ENCODE peak calls at places on chromosomes 6 and 20, in four cellular contexts. F, R, S and Q are unnamed samples.
A peak's percentile ranks its signal among the peaks of the same experiment; 100 is the strongest.

GRCh38 chr20:32429745-32430360 is 71.7 kb downstream of the ASXL1 start:
- DNase-seq in F (no peak), S (no peak), R (no peak), Q (no peak)

GRCh38 chr20:17941826-17942196 is 26.8 kb downstream of the SNX5 start:
- DNase-seq in R (no peak), S (no peak), F (no peak), Q (no peak)

GRCh38 chr6:129280719-129281118 is 397.8 kb downstream of the LAMA2 start:
- DNase-seq in R (no peak), S (no peak), F (no peak), Q (peak; percentile 18)

GRCh38 chr6:41625442-41625841 is 12.8 kb upstream of the MDFI start:
- DNase-seq in S (no peak), R (no peak), F (peak; percentile 58), Q (no peak)

GRCh38 chr6:69696273-69696672 is 100.5 kb downstream of the LMBRD1 start:
- DNase-seq in S (no peak), R (no peak), F (no peak), Q (no peak)

GRCh38 chr20:45993197-45993951 is 15.3 kb upstream of the MMP9 start:
- DNase-seq in S (no peak), F (no peak), R (no peak), Q (no peak)

GRCh38 chr6:73157870-73158269 is 67.4 kb downstream of the KHDC1L start:
- DNase-seq in R (no peak), S (no peak), F (no peak), Q (no peak)

GRCh38 chr6:16595514-16595913 is 165.7 kb downstream of the ATXN1 start:
- DNase-seq in F (no peak), S (no peak), R (no peak), Q (no peak)

GRCh38 chr6:104227502-104227901 is 632.2 kb downstream of the HACE1 start:
- DNase-seq in R (no peak), S (no peak), F (no peak), Q (no peak)

GRCh38 chr20:62359491-62360121 is 7.5 kb downstream of the LAMA5 start:
- DNase-seq in R (no peak), F (peak; percentile 88), S (no peak), Q (no peak)

GRCh38 chr6:19538086-19538485 is 299.1 kb upstream of the ID4 start:
- DNase-seq in R (peak; percentile 84), F (peak; percentile 56), S (peak; percentile 74), Q (no peak)

GRCh38 chr20:51462566-51463276 is 79.8 kb downstream of the NFATC2 start:
- DNase-seq in S (no peak), R (peak; percentile 87), F (peak; percentile 88), Q (no peak)

GRCh38 chr20:35174458-35175216 is 2.8 kb downstream of the PROCR start:
- DNase-seq in R (no peak), S (no peak), F (peak; percentile 80), Q (no peak)

GRCh38 chr6:130421567-130421966 is 55.8 kb downstream of the TMEM200A start:
- DNase-seq in S (no peak), R (no peak), F (no peak), Q (no peak)

GRCh38 chr6:144216668-144217218 is 66.4 kb downstream of the STX11 start:
- DNase-seq in F (peak; percentile 91), S (peak; percentile 61), R (no peak), Q (no peak)

GRCh38 chr6:137811121-137811911 is 55.7 kb upstream of the TNFAIP3 start:
- DNase-seq in S (no peak), F (peak; percentile 81), R (peak; percentile 84), Q (peak; percentile 72)

GRCh38 chr6:142885182-142885867 is 59.7 kb downstream of the HIVEP2 start:
- DNase-seq in S (no peak), F (no peak), R (no peak), Q (peak; percentile 40)

GRCh38 chr6:137717074-137718073 is 149.7 kb upstream of the TNFAIP3 start:
- DNase-seq in F (no peak), S (no peak), R (no peak), Q (peak; percentile 73)

GRCh38 chr6:44045672-44046015 is 81.6 kb downstream of the MRPL14 start:
- DNase-seq in R (no peak), F (no peak), S (no peak), Q (no peak)

GRCh38 chr20:42978184-42978974 is 211.3 kb downstream of the PTPRT start:
- DNase-seq in S (no peak), F (no peak), R (no peak), Q (no peak)

GRCh38 chr6:24397631-24398030 is 5.1 kb upstream of the MRS2 start:
- DNase-seq in R (no peak), F (no peak), S (no peak), Q (no peak)

GRCh38 chr6:107704377-107705013 is 119.6 kb downstream of the SCML4 start:
- DNase-seq in S (no peak), F (no peak), R (no peak), Q (no peak)

GRCh38 chr6:169868458-169868857 is 117.0 kb downstream of the ERMARD start:
- DNase-seq in S (no peak), R (no peak), F (no peak), Q (no peak)

GRCh38 chr6:155832596-155832995 is 377.0 kb upstream of the NOX3 start:
- DNase-seq in R (no peak), S (no peak), F (no peak), Q (no peak)

DNA sequence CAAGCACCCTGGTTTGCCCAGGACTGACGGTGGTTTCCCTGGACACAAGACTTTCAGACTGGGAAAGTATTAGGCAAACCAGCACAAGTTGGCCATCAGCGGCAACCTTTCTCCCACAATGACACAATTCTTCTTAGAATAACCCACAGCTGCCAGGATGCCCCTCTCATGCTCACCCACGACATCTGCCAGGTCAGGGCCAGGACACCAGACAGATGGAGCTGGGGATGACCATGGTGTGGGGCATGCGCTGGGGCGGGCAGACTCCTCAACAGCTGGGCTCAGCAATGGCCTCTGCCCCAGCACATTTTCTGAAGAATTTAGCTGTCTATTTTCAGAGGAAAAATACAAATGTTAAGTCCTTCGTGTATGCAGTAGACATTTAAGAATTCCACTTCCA is 226.4 kb downstream of the FNDC1 start:
- DNase-seq in F (no peak), R (no peak), S (no peak), Q (no peak)
- H3K9me3 ChIP-seq in F (no peaks in the 10 kb centered on the region), R (no peaks in the 10 kb centered on the region), S (no peaks in the 10 kb centered on the region), Q (no peaks in the 10 kb centered on the region)

GRCh38 chr6:106037060-106037459 is 49.1 kb upstream of the PRDM1 start:
- DNase-seq in R (no peak), F (no peak), S (no peak), Q (no peak)

GRCh38 chr6:106039836-106040592 is 46.1 kb upstream of the PRDM1 start:
- DNase-seq in R (no peak), F (no peak), S (no peak), Q (no peak)

GRCh38 chr6:106033806-106034205 is 52.3 kb upstream of the PRDM1 start:
- DNase-seq in F (no peak), S (no peak), R (no peak), Q (no peak)

GRCh38 chr6:106035655-106036054 is 50.5 kb upstream of the PRDM1 start:
- DNase-seq in S (no peak), F (no peak), R (no peak), Q (no peak)
- H3K9me3 ChIP-seq in S (no peaks in the 10 kb centered on the region), F (no peaks in the 10 kb centered on the region), R (no peaks in the 10 kb centered on the region), Q (no peaks in the 10 kb centered on the region)

GRCh38 chr20:59629141-59630045 is 25.1 kb downstream of the PHACTR3 start:
- DNase-seq in R (peak; percentile 32), F (no peak), S (no peak), Q (no peak)
- H3K9me3 ChIP-seq in R (no peaks in the 10 kb centered on the region), F (no peaks in the 10 kb centered on the region), S (peaks cover 5% of the 10 kb centered on the region), Q (no peaks in the 10 kb centered on the region)

GRCh38 chr20:15342987-15343639 is 1005.7 kb upstream of the FLRT3 start:
- DNase-seq in S (no peak), R (no peak), F (no peak), Q (no peak)

GRCh38 chr20:15336011-15336410 is 998.6 kb upstream of the FLRT3 start:
- DNase-seq in R (no peak), S (no peak), F (no peak), Q (no peak)

DNA sequence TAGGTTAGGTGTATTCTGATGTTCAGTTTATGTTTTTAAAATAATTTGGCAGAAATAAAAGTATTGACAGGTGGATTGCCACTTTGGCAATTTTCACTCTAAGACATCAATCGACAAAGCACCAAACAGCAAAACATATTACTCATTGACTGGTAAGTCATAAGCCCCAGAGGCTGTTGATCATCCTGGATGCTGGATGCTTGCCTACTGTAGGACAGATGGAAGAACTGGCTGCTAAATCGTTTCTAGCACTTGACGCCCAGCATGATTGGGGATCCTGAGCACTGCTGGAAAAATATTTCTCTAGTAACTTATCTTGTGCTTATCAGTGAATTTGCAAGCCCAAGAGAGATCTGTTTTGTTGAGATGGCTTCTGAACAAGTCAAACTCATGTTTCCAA is 1001.9 kb upstream of the FLRT3 start:
- DNase-seq in R (no peak), S (no peak), F (no peak), Q (no peak)
- H3K9me3 ChIP-seq in R (no peaks in the 10 kb centered on the region), S (no peaks in the 10 kb centered on the region), F (no peaks in the 10 kb centered on the region), Q (no peaks in the 10 kb centered on the region)